ENCODE peak calls at places on chromosomes 13 and 19, in five cellular contexts. L is left lung; T is CD4-positive, alpha-beta T cell; J is H9; I is OCI-LY7. D is an unnamed sample.

GRCh38 chr19:56273563-56274117 is 1.1 kb downstream of the EDDM13 start:
- DNase-seq in J (no peak), T (no peak), I (no peak), L (no peak), D (no peak)

GRCh38 chr13:77409412-77409811 is 82.5 kb upstream of the MYCBP2 start:
- DNase-seq in L (no peak), I (no peak), T (no peak), J (no peak), D (peak)

GRCh38 chr19:37513397-37513796 is 6.7 kb downstream of the ZNF793 start:
- DNase-seq in L (no peak), T (no peak), I (no peak), J (no peak), D (no peak)

GRCh38 chr13:42612021-42612765 is 38.2 kb downstream of the TNFSF11 start:
- DNase-seq in J (no peak), T (no peak), L (no peak), I (peak), D (no peak)

GRCh38 chr13:110008816-110009215 is 222.4 kb upstream of the IRS2 start:
- DNase-seq in T (no peak), J (no peak), L (no peak), I (no peak), D (no peak)

GRCh38 chr19:8208710-8209110 is 460 bp upstream of the CERS4 start:
- DNase-seq in J (no peak), L (peak), T (no peak), I (no peak), D (no peak)

GRCh38 chr13:37194428-37194861 is 89.0 kb upstream of the CSNK1A1L start:
- DNase-seq in I (no peak), L (no peak), T (no peak), J (no peak), D (no peak)

GRCh38 chr19:52196256-52196967 is 6.6 kb downstream of the PPP2R1A start:
- DNase-seq in L (no peak), J (no peak), T (no peak), I (no peak), D (no peak)

GRCh38 chr19:58401825-58402433 is 6.5 kb downstream of the RNF225 start:
- DNase-seq in L (no peak), T (no peak), I (no peak), J (no peak), D (no peak)

GRCh38 chr19:13958043-13958442 is 5.7 kb downstream of the DCAF15 start:
- DNase-seq in L (no peak), T (no peak), I (no peak), J (no peak), D (no peak)

GRCh38 chr19:11205939-11206570 is 8.7 kb upstream of the KANK2 start:
- DNase-seq in L (no peak), I (peak), J (no peak), T (no peak), D (no peak)

GRCh38 chr13:113309481-113309880 is 12.4 kb downstream of the LAMP1 start:
- DNase-seq in J (no peak), T (no peak), I (no peak), L (no peak), D (no peak)

GRCh38 chr13:106874308-106874707 is 306.4 kb upstream of the ARGLU1 start:
- DNase-seq in I (no peak), J (no peak), L (no peak), T (no peak), D (no peak)

GRCh38 chr13:111936267-111936925 is 130.6 kb upstream of the SOX1 start:
- DNase-seq in L (no peak), T (no peak), I (no peak), J (peak), D (no peak)

GRCh38 chr13:74870865-74871264 is 611.1 kb downstream of the TBC1D4 start:
- DNase-seq in T (no peak), L (no peak), I (no peak), J (no peak), D (no peak)

GRCh38 chr19:48492925-48493717 is 18.5 kb downstream of the LMTK3 start:
- DNase-seq in T (peak), L (peak), I (peak), J (peak), D (peak)

GRCh38 chr19:19338082-19338481 is 17.5 kb downstream of the MAU2 start:
- DNase-seq in L (no peak), I (no peak), J (no peak), T (no peak), D (no peak)

GRCh38 chr19:38247126-38247525 is 9.0 kb downstream of the PPP1R14A start:
- DNase-seq in J (no peak), I (no peak), T (no peak), L (no peak), D (no peak)

GRCh38 chr13:82688400-82688999 is 1193.8 kb downstream of the SLITRK1 start:
- DNase-seq in I (no peak), J (no peak), L (no peak), T (no peak), D (no peak)

GRCh38 chr19:50977626-50978025 is 6.1 kb downstream of the KLK7 start:
- DNase-seq in L (no peak), I (no peak), T (no peak), J (no peak), D (no peak)

GRCh38 chr13:110409581-110409992 is 102.5 kb downstream of the COL4A2 start:
- DNase-seq in L (no peak), J (no peak), I (no peak), T (no peak), D (no peak)

GRCh38 chr13:40993119-40993518 is 26.0 kb downstream of the ELF1 start:
- DNase-seq in I (peak), L (no peak), J (peak), T (no peak), D (peak)

GRCh38 chr19:747432-748273 is 3.3 kb upstream of the MISP start:
- DNase-seq in T (no peak), L (no peak), J (no peak), I (no peak), D (no peak)

GRCh38 chr13:114030666-114031610 is 57.1 kb upstream of the C13orf46 start:
- DNase-seq in T (no peak), L (peak), J (no peak), I (no peak), D (no peak)

GRCh38 chr13:113531041-113531873 is 40.7 kb upstream of the DCUN1D2 start:
- DNase-seq in I (no peak), J (peak), L (no peak), T (no peak), D (no peak)

GRCh38 chr13:33349314-33349995 is 63.9 kb upstream of the STARD13 start:
- DNase-seq in J (peak), I (no peak), T (no peak), L (no peak), D (peak)
- H3K27ac ChIP-seq in J (no peak), I (no peak), T (no peak), L (peak), D (no peak)

DNA sequence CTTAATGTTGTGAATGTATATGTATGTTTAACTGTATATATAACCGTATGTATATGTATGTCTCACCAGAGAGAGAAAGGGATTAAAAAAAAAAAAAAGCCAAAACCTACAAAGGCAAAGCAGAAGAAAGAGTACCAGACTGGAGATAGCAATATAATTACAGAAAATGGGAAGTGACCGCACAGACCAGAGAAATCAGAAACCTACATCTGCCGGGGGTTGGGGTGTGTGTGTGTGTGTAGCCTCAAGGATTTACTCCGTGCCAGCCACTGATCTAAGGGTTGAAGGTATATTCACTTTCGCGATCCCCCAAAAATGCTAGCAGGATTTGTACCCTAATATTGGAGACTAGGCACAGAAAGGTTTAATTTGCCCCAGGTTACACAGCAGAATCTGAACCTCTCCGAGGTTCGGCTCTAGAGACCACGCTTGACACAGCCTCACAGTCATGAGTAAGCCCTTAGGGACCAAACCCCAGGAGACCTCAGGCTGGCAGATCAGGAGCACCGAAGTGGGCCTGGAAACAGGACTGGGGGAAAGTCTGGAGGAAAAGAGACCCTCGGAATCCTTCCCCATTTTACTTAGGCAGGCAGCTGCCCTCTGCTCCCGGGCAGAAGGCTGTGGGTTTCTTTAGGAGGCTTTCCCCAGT is 14.8 kb downstream of the ARL11 start:
- DNase-seq in I (peak), J (no peak), T (no peak), L (no peak), D (no peak)
- H3K27ac ChIP-seq in I (no peak), J (no peak), T (no peak), L (peak), D (no peak)

GRCh38 chr13:44932850-44933251 is 56.4 kb downstream of the NUFIP1 start:
- DNase-seq in I (no peak), J (no peak), T (no peak), L (no peak), D (no peak)
- H3K27ac ChIP-seq in I (no peak), J (no peak), T (no peak), L (peak), D (no peak)

GRCh38 chr19:3463959-3464796 is 16.1 kb downstream of the SMIM24 start:
- DNase-seq in L (no peak), T (no peak), J (no peak), I (no peak), D (no peak)

GRCh38 chr19:3464797-3465235 is 15.5 kb downstream of the SMIM24 start:
- DNase-seq in T (no peak), I (no peak), J (no peak), L (no peak), D (peak)

GRCh38 chr19:3467437-3468198 is 12.7 kb downstream of the SMIM24 start:
- DNase-seq in T (no peak), L (no peak), I (no peak), J (no peak), D (no peak)

GRCh38 chr19:3466630-3467029 is 13.7 kb downstream of the SMIM24 start:
- DNase-seq in J (no peak), T (no peak), I (no peak), L (no peak), D (no peak)

GRCh38 chr19:3465552-3465951 is 14.8 kb downstream of the SMIM24 start:
- DNase-seq in J (no peak), T (no peak), I (no peak), L (no peak), D (no peak)
- H3K27ac ChIP-seq in J (no peak), T (no peak), I (no peak), L (peak), D (no peak)

D was measured in neural progenitor cell.